ENCODE peak calls at places on chromosomes 5 and 9, in nine cellular contexts. N is NCI-H2029 treated with DMSO at 0.1 percent for 48 hours; A is GM18507; Y is stimulated activated CD4-positive, alpha-beta T cell treated with anti-CD3 and anti-CD28 coated beads, Interleukin-4, amount 100 ng/mL, for 1 hour; P is HFFc6; W is SK-N-SH; S is GM23338; I is naive thymus-derived CD4-positive, alpha-beta T cell; F is activated T-cell treated with anti-CD3 and anti-CD28 coated beads, Interleukin-2, amount 50 U/mL, for 72 hours. Q is an unnamed sample.

GRCh38 chr9:76734716-76735115 is 29.5 kb upstream of the PCA3 start:
- DNase-seq in N (no peak), A (no peak), Y (no peak), P (no peak), W (no peak), S (no peak), I (no peak), F (no peak), Q (no peak)

GRCh38 chr5:138809391-138809790 is 56.2 kb downstream of the CTNNA1 start:
- DNase-seq in N (no peak), A (no peak), Y (no peak), P (peak), W (no peak), S (no peak), I (no peak), F (no peak), Q (no peak)

GRCh38 chr5:179303801-179304200 is 41.5 kb downstream of the ADAMTS2 start:
- DNase-seq in N (no peak), A (no peak), Y (no peak), P (no peak), W (no peak), S (no peak), I (no peak), F (no peak), Q (no peak)

GRCh38 chr5:158553195-158553945 is 546.3 kb downstream of the EBF1 start:
- DNase-seq in N (no peak), A (no peak), Y (no peak), P (no peak), W (peak), S (no peak), I (no peak), F (no peak), Q (no peak)

GRCh38 chr5:138138949-138139775 is at the start of gene NME5:
- DNase-seq in N (peak), A (no peak), Y (no peak), P (peak), W (peak), S (peak), I (no peak), F (peak), Q (peak)

GRCh38 chr9:104826911-104827310 is 63.0 kb downstream of the NIPSNAP3B start:
- DNase-seq in N (no peak), A (no peak), Y (no peak), P (no peak), W (no peak), S (no peak), I (no peak), F (no peak), Q (no peak)

GRCh38 chr5:160369990-160370712 is at the start of gene C1QTNF2:
- DNase-seq in N (no peak), A (no peak), Y (peak), P (peak), W (peak), S (peak), I (peak), F (peak), Q (peak)

GRCh38 chr5:95644351-95645042 is 2.1 kb upstream of the RFESD start:
- DNase-seq in N (peak), A (no peak), Y (peak), P (peak), W (peak), S (peak), I (peak), F (peak), Q (peak)

GRCh38 chr9:84556556-84556955 is 113.0 kb upstream of the NTRK2 start:
- DNase-seq in N (no peak), A (no peak), Y (no peak), P (no peak), W (no peak), S (no peak), I (no peak), F (no peak), Q (no peak)

Q was measured in BE2C.